ENCODE peak calls at places on chromosomes 7 and 10, in ten cellular contexts. U is left ventricle myocardium inferior, T is tibial artery, E is sigmoid colon, A is mammary epithelial cell, X is SK-N-SH, N is GM23338, J is endothelial cell of umbilical vein, Y is neural progenitor cell, D is heart right ventricle. L is an unnamed sample.

GRCh38 chr7:79452495-79453265 is 787 bp downstream of the MAGI2 start:
- DNase-seq in U (peak; percentile 16), Y (peak; percentile 37), D (peak; percentile 29), J (peak; percentile 52), A (no peak), N (peak; percentile 39), X (peak; percentile 61), E (peak; percentile 71), T (peak; percentile 34), L (peak; percentile 25)

GRCh38 chr10:44132361-44133289 is 252.3 kb downstream of the CXCL12 start:
- DNase-seq in U (peak; percentile 31), J (no peak), N (no peak), X (no peak), Y (no peak), T (peak; percentile 85), D (peak; percentile 17), E (peak; percentile 74), A (no peak), L (peak; percentile 15)

GRCh38 chr7:155458317-155459132 is 596 bp downstream of the EN2 start:
- DNase-seq in U (no peak), N (peak; percentile 32), E (no peak), A (no peak), J (no peak), T (no peak), X (peak; percentile 77), D (no peak), Y (peak; percentile 55), L (no peak)

GRCh38 chr7:140704205-140704604 is 7.7 kb downstream of the NDUFB2 start:
- DNase-seq in N (no peak), T (no peak), J (no peak), Y (no peak), U (no peak), D (no peak), X (no peak), A (no peak), E (no peak), L (no peak)

GRCh38 chr10:71383972-71384687 is 12.6 kb upstream of the CDH23 start:
- DNase-seq in N (peak; percentile 78), Y (peak; percentile 83), U (peak; percentile 73), E (peak; percentile 83), J (peak; percentile 42), X (peak; percentile 84), T (peak; percentile 55), A (no peak), D (peak; percentile 79), L (peak; percentile 89)

GRCh38 chr7:46432666-46433065 is 511.6 kb upstream of the IGFBP3 start:
- DNase-seq in T (no peak), E (no peak), D (no peak), J (no peak), X (no peak), N (no peak), Y (no peak), A (peak; percentile 91), U (no peak), L (no peak)

GRCh38 chr10:1671366-1672000 is 65.8 kb downstream of the ADARB2 start:
- DNase-seq in A (no peak), E (no peak), D (no peak), X (no peak), U (no peak), Y (no peak), T (no peak), N (no peak), J (no peak), L (no peak)

GRCh38 chr10:80568306-80568705 is 30.6 kb downstream of the SH2D4B start:
- DNase-seq in A (no peak), X (no peak), Y (no peak), D (no peak), U (no peak), T (no peak), E (no peak), N (no peak), J (no peak), L (no peak)

GRCh38 chr10:62170738-62171137 is 97.9 kb downstream of the RTKN2 start:
- DNase-seq in U (no peak), D (no peak), E (no peak), N (no peak), A (no peak), T (no peak), X (no peak), J (no peak), Y (no peak), L (no peak)

GRCh38 chr10:47457528-47457820 is 26.4 kb downstream of the ANXA8 start:
- DNase-seq in A (no peak), X (no peak), Y (no peak), E (no peak), T (no peak), J (no peak), U (no peak), N (no peak), D (no peak), L (no peak)

GRCh38 chr10:33900591-33900990 is 566.1 kb upstream of the NRP1 start:
- DNase-seq in Y (no peak), X (no peak), N (no peak), J (peak; percentile 53), A (peak; percentile 32), E (no peak), D (no peak), U (no peak), T (no peak), L (no peak)

GRCh38 chr10:125158528-125159485 is 1.6 kb downstream of the CTBP2 start:
- DNase-seq in J (peak; percentile 76), U (peak; percentile 71), N (no peak), D (peak; percentile 72), E (peak; percentile 71), Y (peak; percentile 55), X (peak; percentile 81), T (peak; percentile 53), A (peak; percentile 56), L (peak; percentile 74)

GRCh38 chr7:157482517-157483120 is 145.8 kb downstream of the DNAJB6 start:
- DNase-seq in D (no peak), X (no peak), T (peak; percentile 6), U (no peak), Y (no peak), E (no peak), A (no peak), J (no peak), N (peak; percentile 16), L (no peak)

GRCh38 chr10:78736926-78737618 is 331.7 kb upstream of the ZMIZ1 start:
- DNase-seq in E (no peak), D (no peak), Y (no peak), A (no peak), N (no peak), J (no peak), T (no peak), X (no peak), U (no peak), L (no peak)

GRCh38 chr10:31148955-31149354 is 117.3 kb upstream of the ZNF438 start:
- DNase-seq in T (no peak), J (no peak), X (no peak), U (no peak), A (no peak), D (no peak), N (no peak), Y (no peak), E (no peak), L (no peak)

GRCh38 chr10:21516270-21517131 is 9.0 kb downstream of the SKIDA1 start:
- DNase-seq in D (peak; percentile 66), N (peak; percentile 83), Y (peak; percentile 75), J (peak; percentile 53), U (peak; percentile 62), A (peak; percentile 56), T (peak; percentile 51), E (peak; percentile 83), X (peak; percentile 67), L (peak; percentile 80)

GRCh38 chr7:77935652-77936348 is 137.2 kb downstream of the PHTF2 start:
- DNase-seq in N (no peak), J (peak; percentile 15), E (no peak), Y (no peak), T (no peak), X (no peak), A (no peak), D (no peak), U (no peak), L (no peak)

GRCh38 chr10:127888526-127889312 is 4.0 kb downstream of the CLRN3 start:
- DNase-seq in U (no peak), A (no peak), D (no peak), J (no peak), N (no peak), E (no peak), T (no peak), X (no peak), Y (no peak), L (no peak)

GRCh38 chr7:111026301-111026700 is 64.6 kb upstream of the LRRN3 start:
- DNase-seq in D (no peak), U (no peak), X (no peak), N (peak; percentile 43), J (no peak), E (no peak), A (no peak), Y (no peak), T (no peak), L (no peak)

GRCh38 chr10:133334495-133335237 is 2.0 kb downstream of the CALY start:
- DNase-seq in X (peak; percentile 70), Y (peak; percentile 52), U (no peak), A (no peak), T (no peak), J (no peak), E (no peak), D (no peak), N (peak; percentile 60), L (no peak)
- H3K4me3 ChIP-seq in X (peak overlapping the region; percentile 46), Y (peak overlapping the region; percentile 43), U (peak overlapping the region; percentile 58), A (no peak overlapping the region), T (peak overlapping the region; percentile 42), J (no peak overlapping the region), E (peak overlapping the region; percentile 44), D (peak overlapping the region; percentile 36), N (peak overlapping the region; percentile 60), L (peak overlapping the region; percentile 57)

GRCh38 chr7:147394329-147394728 is 1196.2 kb upstream of the C7orf33 start:
- DNase-seq in T (no peak), N (no peak), U (no peak), J (no peak), D (no peak), X (no peak), Y (no peak), E (no peak), A (no peak), L (no peak)
- H3K4me1 ChIP-seq in T (no peaks in the 10 kb centered on the region), N (no peaks in the 10 kb centered on the region), U (no peaks in the 10 kb centered on the region), J (no peaks in the 10 kb centered on the region), D (no peaks in the 10 kb centered on the region), X (no peaks in the 10 kb centered on the region), Y (no peaks in the 10 kb centered on the region), E (no peaks in the 10 kb centered on the region), A (no peaks in the 10 kb centered on the region), L (no peaks in the 10 kb centered on the region)

GRCh38 chr7:146115665-146116451 is 743 bp upstream of the CNTNAP2 start:
- DNase-seq in E (no peak), T (no peak), J (peak; percentile 1), N (peak; percentile 93), A (peak; percentile 3), Y (peak; percentile 96), X (peak; percentile 86), D (peak; percentile 63), U (peak; percentile 61), L (peak; percentile 82)
- H3K4me3 ChIP-seq in E (peak overlapping the region; percentile 47), T (peak overlapping the region; percentile 44), J (no peak overlapping the region), N (peak overlapping the region; percentile 70), A (no peak overlapping the region), Y (peak overlapping the region; percentile 79), X (peak overlapping the region; percentile 86), D (peak overlapping the region; percentile 32), U (peak overlapping the region; percentile 65), L (peak overlapping the region; percentile 34)

DNA sequence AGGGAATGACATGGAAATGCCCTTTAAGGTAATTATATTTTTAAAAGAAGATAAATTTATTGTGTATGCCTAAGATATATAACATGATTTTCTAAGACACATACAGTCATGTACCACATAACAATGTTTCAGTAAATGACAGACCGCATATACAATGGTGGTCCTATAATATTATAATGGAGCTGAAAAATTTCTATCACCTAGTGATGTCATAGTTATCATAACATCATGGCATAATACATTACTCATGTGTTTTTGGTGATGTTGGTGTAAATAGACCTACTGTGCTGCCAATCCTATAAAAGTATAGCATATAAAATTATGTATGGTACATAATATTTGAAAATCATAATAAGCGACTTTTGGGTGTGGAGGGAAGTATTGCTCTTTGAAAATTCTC is 237.3 kb upstream of the SLC26A5 start:
- DNase-seq in N (no peak), U (no peak), Y (no peak), X (no peak), J (no peak), D (no peak), T (no peak), E (no peak), A (no peak), L (no peak)
- H3K4me1 ChIP-seq in N (no peaks in the 10 kb centered on the region), U (no peaks in the 10 kb centered on the region), Y (no peaks in the 10 kb centered on the region), X (peaks cover 9% of the 10 kb centered on the region), J (no peaks in the 10 kb centered on the region), D (no peaks in the 10 kb centered on the region), T (no peaks in the 10 kb centered on the region), E (no peaks in the 10 kb centered on the region), A (no peaks in the 10 kb centered on the region), L (no peaks in the 10 kb centered on the region)

L was measured in testis.